ENCODE peak calls at places on chromosomes 13 and 19, in ten cellular contexts. W, C, K, F, B, R, H, P, I and M are unnamed samples.

GRCh38 chr13:99895428-99895998 is 76.1 kb downstream of the ZIC5 start:
- DNase-seq in W (no peak), C (peak; percentile 39), K (no peak), F (no peak), B (no peak), R (no peak), H (no peak), P (no peak), I (no peak), M (no peak)

GRCh38 chr19:18475004-18475453 is 37.1 kb upstream of the ISYNA1 start:
- DNase-seq in W (no peak), C (no peak), K (no peak), F (no peak), B (no peak), R (no peak), H (peak; percentile 62), P (no peak), I (no peak), M (no peak)

GRCh38 chr19:33558846-33559245 is 37.3 kb upstream of the PEPD start:
- DNase-seq in W (no peak), C (no peak), K (peak; percentile 26), F (no peak), B (no peak), R (no peak), H (no peak), P (no peak), I (no peak), M (no peak)

GRCh38 chr19:12833747-12834417 is 497 bp downstream of the RTBDN start:
- DNase-seq in W (peak; percentile 73), C (peak; percentile 57), K (peak; percentile 66), F (no peak), B (no peak), R (no peak), H (peak; percentile 41), P (no peak), I (no peak), M (peak; percentile 92)

GRCh38 chr13:35468195-35468594 is 8.3 kb downstream of the MAB21L1 start:
- DNase-seq in W (no peak), C (no peak), K (no peak), F (no peak), B (no peak), R (no peak), H (no peak), P (no peak), I (no peak), M (no peak)

GRCh38 chr19:49666120-49666444 is 349 bp downstream of the BCL2L12 start:
- DNase-seq in W (no peak), C (no peak), K (no peak), F (no peak), B (no peak), R (no peak), H (no peak), P (no peak), I (no peak), M (no peak)

GRCh38 chr19:800360-801029 is 3.2 kb downstream of the PTBP1 start:
- DNase-seq in W (peak; percentile 0), C (peak; percentile 64), K (no peak), F (no peak), B (no peak), R (no peak), H (no peak), P (no peak), I (no peak), M (no peak)

GRCh38 chr19:30920238-30920637 is 429.0 kb downstream of the TSHZ3 start:
- DNase-seq in W (no peak), C (no peak), K (no peak), F (no peak), B (no peak), R (no peak), H (no peak), P (no peak), I (no peak), M (no peak)

GRCh38 chr13:21463424-21463823 is 4.3 kb upstream of the ZDHHC20 start:
- DNase-seq in W (no peak), C (no peak), K (no peak), F (peak; percentile 74), B (no peak), R (no peak), H (no peak), P (no peak), I (no peak), M (no peak)

GRCh38 chr13:97276862-97277269 is 54.7 kb downstream of the MBNL2 start:
- DNase-seq in W (no peak), C (no peak), K (no peak), F (no peak), B (no peak), R (no peak), H (no peak), P (no peak), I (no peak), M (no peak)

GRCh38 chr13:23744315-23744714 is 144.9 kb downstream of the MIPEP start:
- DNase-seq in W (no peak), C (no peak), K (no peak), F (no peak), B (no peak), R (no peak), H (no peak), P (no peak), I (no peak), M (no peak)

GRCh38 chr13:99980201-99981114 is 1.1 kb upstream of the ZIC2 start:
- DNase-seq in W (peak; percentile 85), C (peak; percentile 80), K (peak; percentile 61), F (peak; percentile 46), B (no peak), R (no peak), H (peak; percentile 69), P (no peak), I (no peak), M (peak; percentile 91)

GRCh38 chr13:113371061-113371460 is 7.1 kb upstream of the GRTP1 start:
- DNase-seq in W (no peak), C (no peak), K (no peak), F (no peak), B (no peak), R (no peak), H (no peak), P (no peak), I (no peak), M (no peak)

GRCh38 chr19:33189453-33189852 is 4.7 kb upstream of the LRP3 start:
- DNase-seq in W (no peak), C (no peak), K (no peak), F (no peak), B (no peak), R (no peak), H (no peak), P (no peak), I (no peak), M (no peak)

GRCh38 chr13:94711561-94712286 is 621 bp downstream of the SOX21 start:
- DNase-seq in W (no peak), C (peak; percentile 33), K (no peak), F (no peak), B (no peak), R (no peak), H (peak; percentile 15), P (no peak), I (no peak), M (peak; percentile 82)

GRCh38 chr19:35897706-35898451 is 2.5 kb downstream of the NFKBID start:
- DNase-seq in W (no peak), C (no peak), K (no peak), F (no peak), B (no peak), R (no peak), H (no peak), P (no peak), I (no peak), M (no peak)

GRCh38 chr19:10270180-10270615 is 722 bp upstream of the ICAM1 start:
- DNase-seq in W (no peak), C (peak; percentile 82), K (no peak), F (no peak), B (no peak), R (peak; percentile 55), H (peak; percentile 87), P (peak; percentile 51), I (no peak), M (no peak)

GRCh38 chr13:49553888-49554287 is 31.5 kb downstream of the RCBTB1 start:
- DNase-seq in W (no peak), C (no peak), K (no peak), F (no peak), B (no peak), R (no peak), H (no peak), P (no peak), I (no peak), M (no peak)

GRCh38 chr13:100530645-100531044 is 57.9 kb downstream of the GGACT start:
- DNase-seq in W (no peak), C (no peak), K (no peak), F (peak; percentile 54), B (no peak), R (no peak), H (no peak), P (no peak), I (no peak), M (no peak)

GRCh38 chr13:105035092-105035491 is 1500.4 kb downstream of the EFNB2 start:
- DNase-seq in W (no peak), C (no peak), K (no peak), F (no peak), B (no peak), R (no peak), H (no peak), P (no peak), I (no peak), M (no peak)

GRCh38 chr19:29517412-29517811 is 8.4 kb upstream of the VSTM2B start:
- DNase-seq in W (no peak), C (no peak), K (no peak), F (no peak), B (no peak), R (no peak), H (no peak), P (no peak), I (no peak), M (no peak)

GRCh38 chr19:47156861-47157454 is 26.3 kb downstream of the SAE1 start:
- DNase-seq in W (no peak), C (no peak), K (no peak), F (no peak), B (no peak), R (no peak), H (peak; percentile 45), P (no peak), I (no peak), M (no peak)

GRCh38 chr13:74301200-74302063 is 167.2 kb upstream of the KLF12 start:
- DNase-seq in W (no peak), C (no peak), K (no peak), F (no peak), B (no peak), R (no peak), H (no peak), P (no peak), I (no peak), M (no peak)

GRCh38 chr19:43759515-43759914 is 4.8 kb upstream of the SMG9 start:
- DNase-seq in W (no peak), C (no peak), K (no peak), F (no peak), B (no peak), R (no peak), H (no peak), P (no peak), I (peak; percentile 73), M (no peak)

GRCh38 chr13:30481241-30481760 is 15.6 kb upstream of the HMGB1 start:
- DNase-seq in W (no peak), C (no peak), K (no peak), F (no peak), B (no peak), R (no peak), H (no peak), P (no peak), I (no peak), M (no peak)

GRCh38 chr13:36887758-36888521 is 32.1 kb downstream of the SMAD9 start:
- DNase-seq in W (no peak), C (no peak), K (no peak), F (no peak), B (no peak), R (no peak), H (no peak), P (no peak), I (no peak), M (peak; percentile 70)

GRCh38 chr13:26219726-26220125 is 2.4 kb downstream of the RNF6 start:
- DNase-seq in W (no peak), C (no peak), K (no peak), F (no peak), B (no peak), R (no peak), H (no peak), P (no peak), I (no peak), M (no peak)